ENCODE peak calls at places on chromosome X, in ten cellular contexts. U, L, E, H, O, P, G, J, X and F are unnamed samples.

GRCh38 chrX:15525664-15526416 is 25.2 kb downstream of the BMX start:
- DNase-seq in U (no peak), L (no peak), E (no peak), H (no peak), O (no peak), P (no peak), G (no peak), J (no peak), X (no peak), F (no peak)

GRCh38 chrX:143669395-143669794 is 33.5 kb upstream of the SLITRK4 start:
- DNase-seq in U (no peak), L (no peak), E (no peak), H (peak), O (no peak), P (no peak), G (no peak), J (peak), X (no peak), F (no peak)

GRCh38 chrX:109268340-109268739 is 213.5 kb downstream of the GUCY2F start:
- DNase-seq in U (no peak), L (no peak), E (no peak), H (no peak), O (no peak), P (no peak), G (no peak), J (no peak), X (no peak), F (no peak)

GRCh38 chrX:16160729-16161128 is 6.6 kb upstream of the MAGEB17 start:
- DNase-seq in U (no peak), L (peak), E (no peak), H (no peak), O (peak), P (no peak), G (peak), J (peak), X (no peak), F (peak)

GRCh38 chrX:100512471-100512870 is 72.3 kb upstream of the TNMD start:
- DNase-seq in U (no peak), L (peak), E (no peak), H (no peak), O (peak), P (no peak), G (no peak), J (peak), X (no peak), F (no peak)

GRCh38 chrX:7263961-7264360 is 116.0 kb upstream of the PUDP start:
- DNase-seq in U (no peak), L (no peak), E (no peak), H (no peak), O (no peak), P (no peak), G (no peak), J (no peak), X (no peak), F (peak)

GRCh38 chrX:3362956-3363355 is 16.5 kb upstream of the MXRA5 start:
- DNase-seq in U (no peak), L (no peak), E (peak), H (no peak), O (no peak), P (no peak), G (no peak), J (no peak), X (no peak), F (no peak)

GRCh38 chrX:149002320-149002719 is 501.9 kb downstream of the AFF2 start:
- DNase-seq in U (no peak), L (no peak), E (no peak), H (no peak), O (no peak), P (no peak), G (no peak), J (no peak), X (no peak), F (no peak)

GRCh38 chrX:103063191-103063845 is 653 bp downstream of the BEX1 start:
- DNase-seq in U (no peak), L (peak), E (no peak), H (peak), O (peak), P (no peak), G (no peak), J (peak), X (no peak), F (no peak)

GRCh38 chrX:152637649-152638442 is at the start of gene GABRQ:
- DNase-seq in U (no peak), L (no peak), E (peak), H (peak), O (no peak), P (peak), G (peak), J (peak), X (no peak), F (peak)

GRCh38 chrX:72409993-72410392 is 104.3 kb upstream of the CITED1 start:
- DNase-seq in U (no peak), L (no peak), E (no peak), H (no peak), O (no peak), P (no peak), G (no peak), J (no peak), X (no peak), F (no peak)

GRCh38 chrX:10155137-10155536 is 1.6 kb upstream of the CLCN4 start:
- DNase-seq in U (no peak), L (no peak), E (no peak), H (no peak), O (no peak), P (no peak), G (no peak), J (no peak), X (no peak), F (no peak)

GRCh38 chrX:131633285-131633917 is 89.5 kb downstream of the OR13H1 start:
- DNase-seq in U (peak), L (peak), E (peak), H (peak), O (peak), P (peak), G (peak), J (peak), X (no peak), F (peak)

GRCh38 chrX:75273483-75273882 is 402 bp upstream of the UPRT start:
- DNase-seq in U (no peak), L (no peak), E (no peak), H (no peak), O (no peak), P (no peak), G (no peak), J (no peak), X (no peak), F (no peak)

GRCh38 chrX:8849462-8849861 is 48.3 kb upstream of the FAM9A start:
- DNase-seq in U (no peak), L (no peak), E (no peak), H (no peak), O (peak), P (no peak), G (no peak), J (no peak), X (no peak), F (no peak)

GRCh38 chrX:13828392-13828791 is 11.5 kb upstream of the GPM6B start:
- DNase-seq in U (no peak), L (no peak), E (no peak), H (no peak), O (no peak), P (no peak), G (no peak), J (no peak), X (no peak), F (no peak)

GRCh38 chrX:140744085-140744484 is 34.5 kb downstream of the LINC00632 start:
- DNase-seq in U (no peak), L (no peak), E (no peak), H (no peak), O (no peak), P (no peak), G (no peak), J (peak), X (no peak), F (no peak)

GRCh38 chrX:151161690-151162089 is 14.7 kb upstream of the GPR50 start:
- DNase-seq in U (no peak), L (no peak), E (no peak), H (no peak), O (no peak), P (no peak), G (no peak), J (no peak), X (no peak), F (no peak)

GRCh38 chrX:323721-324628 is 5.4 kb upstream of the GTPBP6 start:
- DNase-seq in U (no peak), L (no peak), E (no peak), H (peak), O (peak), P (no peak), G (peak), J (peak), X (peak), F (no peak)

GRCh38 chrX:49066690-49067089 is 7.1 kb downstream of the PRAF2 start:
- DNase-seq in U (no peak), L (no peak), E (no peak), H (no peak), O (no peak), P (no peak), G (no peak), J (no peak), X (no peak), F (no peak)

GRCh38 chrX:11261260-11261659 is 32.0 kb upstream of the AMELX start:
- DNase-seq in U (no peak), L (no peak), E (no peak), H (no peak), O (peak), P (no peak), G (no peak), J (peak), X (no peak), F (no peak)

GRCh38 chrX:147875866-147876596 is 35.7 kb upstream of the FMR1 start:
- DNase-seq in U (no peak), L (no peak), E (no peak), H (peak), O (no peak), P (no peak), G (no peak), J (peak), X (no peak), F (no peak)

GRCh38 chrX:44071847-44072545 is 98.8 kb upstream of the NDP start:
- DNase-seq in U (no peak), L (peak), E (no peak), H (no peak), O (peak), P (no peak), G (no peak), J (peak), X (no peak), F (peak)

GRCh38 chrX:74349387-74349786 is 45.4 kb downstream of the ZCCHC13 start:
- DNase-seq in U (no peak), L (peak), E (no peak), H (no peak), O (peak), P (no peak), G (peak), J (peak), X (no peak), F (no peak)

GRCh38 chrX:119401569-119401968 is 2.4 kb downstream of the SLC25A43 start:
- DNase-seq in U (no peak), L (no peak), E (no peak), H (no peak), O (no peak), P (no peak), G (no peak), J (no peak), X (no peak), F (no peak)

GRCh38 chrX:115029869-115030564 is 12.6 kb upstream of the IL13RA2 start:
- DNase-seq in U (no peak), L (no peak), E (peak), H (no peak), O (no peak), P (no peak), G (no peak), J (peak), X (no peak), F (no peak)

GRCh38 chrX:64885850-64886249 is 90.4 kb downstream of the ZC4H2 start:
- DNase-seq in U (no peak), L (no peak), E (no peak), H (no peak), O (no peak), P (no peak), G (no peak), J (no peak), X (no peak), F (no peak)